ENCODE peak calls at places on chromosomes 6 and 20, in six cellular contexts. G is tibial nerve; A is suprapubic skin; D is right cardiac atrium; C is stomach; Q is CD4-positive, alpha-beta memory T cell. U is an unnamed sample. For H3K4me1, the result is how much of the 10 kb centered on the place peaks cover.

GRCh38 chr20:621115-621756 is 11.1 kb upstream of the TCF15 start:
- DNase-seq in Q (no peak), A (no peak), G (no peak), C (no peak), D (no peak), U (no peak)

GRCh38 chr20:7980332-7981046 is 39.1 kb downstream of the TMX4 start:
- DNase-seq in D (no peak), Q (peak), C (no peak), A (no peak), G (no peak), U (no peak)

GRCh38 chr6:146526192-146526591 is 17.4 kb upstream of the RAB32 start:
- DNase-seq in C (no peak), A (no peak), Q (no peak), G (no peak), D (no peak), U (no peak)

GRCh38 chr20:2840138-2840966 is at the start of the genes PCED1A and VPS16:
- DNase-seq in D (peak), A (peak), G (peak), C (peak), Q (peak), U (peak)

GRCh38 chr20:24870876-24871275 is 78.2 kb upstream of the CST7 start:
- DNase-seq in G (no peak), A (no peak), C (no peak), Q (no peak), D (no peak), U (no peak)

GRCh38 chr6:74585779-74586178 is 620.1 kb downstream of the COL12A1 start:
- DNase-seq in C (no peak), A (no peak), D (no peak), Q (no peak), G (no peak), U (no peak)

GRCh38 chr20:11103866-11104265 is 430.1 kb upstream of the JAG1 start:
- DNase-seq in C (no peak), G (no peak), D (no peak), Q (no peak), A (no peak), U (no peak)

GRCh38 chr6:5215799-5216198 is 45.0 kb downstream of the LYRM4 start:
- DNase-seq in G (no peak), C (no peak), D (no peak), Q (no peak), A (no peak), U (peak)

GRCh38 chr6:133337312-133337711 is 96.2 kb downstream of the EYA4 start:
- DNase-seq in A (no peak), C (no peak), D (no peak), G (no peak), Q (no peak), U (no peak)

GRCh38 chr20:6026051-6026450 is 27.8 kb downstream of the LRRN4 start:
- DNase-seq in G (no peak), D (no peak), C (no peak), Q (no peak), A (no peak), U (no peak)

GRCh38 chr20:23680151-23680550 is 8.7 kb downstream of the CST4 start:
- DNase-seq in D (peak), G (no peak), Q (no peak), A (no peak), C (no peak), U (no peak)

GRCh38 chr20:10172998-10173655 is 45.5 kb upstream of the SNAP25 start:
- DNase-seq in A (no peak), C (no peak), G (no peak), Q (no peak), D (no peak), U (no peak)

GRCh38 chr6:101232946-101233345 is 160.6 kb upstream of the GRIK2 start:
- DNase-seq in C (no peak), Q (no peak), G (no peak), A (no peak), D (no peak), U (no peak)

GRCh38 chr20:41631826-41632225 is 13.6 kb upstream of the CHD6 start:
- DNase-seq in A (no peak), G (peak), Q (no peak), C (no peak), D (peak), U (no peak)

GRCh38 chr6:42104095-42104806 is 38.2 kb downstream of the C6orf132 start:
- DNase-seq in G (peak), C (peak), A (no peak), D (peak), Q (peak), U (peak)

GRCh38 chr6:125868252-125868651 is 77.5 kb downstream of the NCOA7 start:
- DNase-seq in Q (no peak), A (no peak), C (no peak), G (no peak), D (no peak), U (no peak)

GRCh38 chr6:40585661-40586269 is 1.4 kb downstream of the LRFN2 start:
- DNase-seq in G (no peak), A (no peak), C (no peak), D (no peak), Q (no peak), U (no peak)

GRCh38 chr20:61718361-61718760 is 347.3 kb downstream of the TAF4 start:
- DNase-seq in C (no peak), A (no peak), G (no peak), Q (no peak), D (no peak), U (no peak)

GRCh38 chr6:13813621-13814175 is 659 bp downstream of the MCUR1 start:
- DNase-seq in C (peak), Q (no peak), A (peak), D (peak), G (peak), U (peak)

GRCh38 chr6:77143659-77144447 is 319.4 kb downstream of the HTR1B start:
- DNase-seq in D (no peak), A (no peak), Q (no peak), G (no peak), C (no peak), U (no peak)

GRCh38 chr6:130981409-130981808 is 81.6 kb downstream of the EPB41L2 start:
- DNase-seq in A (no peak), C (no peak), D (no peak), Q (no peak), G (no peak), U (no peak)

GRCh38 chr6:136169356-136169755 is 80.8 kb downstream of the MTFR2 start:
- DNase-seq in Q (no peak), G (no peak), D (no peak), C (no peak), A (no peak), U (no peak)

GRCh38 chr20:3204124-3204794 is at the start of gene DDRGK1:
- DNase-seq in A (peak), D (peak), G (peak), C (peak), Q (peak), U (peak)

GRCh38 chr6:137487947-137488735 is 6.1 kb downstream of the OLIG3 start:
- DNase-seq in G (no peak), C (no peak), A (no peak), Q (no peak), D (no peak), U (no peak)

GRCh38 chr6:95923518-95923917 is 92.3 kb upstream of the FUT9 start:
- DNase-seq in G (peak), Q (no peak), C (peak), A (no peak), D (no peak), U (no peak)

DNA sequence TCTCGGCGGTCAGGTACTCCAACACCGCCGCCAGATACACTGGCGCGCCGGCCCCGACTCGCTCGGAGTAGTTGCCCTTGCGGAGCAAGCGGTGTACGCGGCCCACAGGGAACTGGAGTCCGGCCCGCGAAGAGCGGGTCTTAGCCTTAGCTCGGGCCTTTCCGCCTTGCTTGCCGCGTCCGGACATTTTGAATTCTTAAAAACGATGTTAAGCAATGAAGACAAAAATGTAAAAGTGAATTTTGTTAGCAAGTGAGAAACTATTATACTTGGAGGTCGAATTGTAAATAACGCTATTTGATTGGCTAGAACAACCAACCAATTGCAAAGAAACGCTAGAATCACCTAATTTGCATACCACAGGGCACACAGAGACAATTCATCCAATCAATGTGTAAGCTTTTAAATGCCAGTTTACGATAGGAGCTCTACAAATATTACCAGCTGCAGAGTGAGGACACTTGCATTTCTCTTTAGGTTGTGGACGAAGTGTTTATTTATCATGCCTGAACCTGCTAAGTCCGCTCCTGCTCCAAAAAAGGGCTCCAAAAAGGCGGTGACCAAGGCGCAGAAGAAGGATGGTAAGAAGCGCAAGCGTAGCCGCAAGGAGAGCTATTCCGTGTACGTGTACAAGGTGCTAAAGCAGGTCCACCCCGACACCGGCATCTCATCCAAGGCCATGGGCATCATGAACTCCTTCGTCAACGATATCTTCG is 112.0 kb downstream of the HFE start:
- DNase-seq in C (peak), A (peak), D (peak), G (peak), Q (peak), U (peak)
- H3K4me3 ChIP-seq in C (peak), A (peak), D (peak), G (peak), Q (peak), U (peak)

GRCh38 chr6:15335916-15336315 is 90.0 kb downstream of the JARID2 start:
- DNase-seq in G (no peak), Q (no peak), A (no peak), D (no peak), C (no peak), U (no peak)
- H3K4me1 ChIP-seq in G (under half), Q (half or more), A (under half), D (under half), C (under half), U (under half)

GRCh38 chr6:129263117-129263516 is 380.2 kb downstream of the LAMA2 start:
- DNase-seq in A (no peak), C (no peak), Q (no peak), D (no peak), G (no peak), U (no peak)
- H3K4me3 ChIP-seq in A (no peak), C (no peak), Q (no peak), D (no peak), G (no peak), U (no peak)

DNA sequence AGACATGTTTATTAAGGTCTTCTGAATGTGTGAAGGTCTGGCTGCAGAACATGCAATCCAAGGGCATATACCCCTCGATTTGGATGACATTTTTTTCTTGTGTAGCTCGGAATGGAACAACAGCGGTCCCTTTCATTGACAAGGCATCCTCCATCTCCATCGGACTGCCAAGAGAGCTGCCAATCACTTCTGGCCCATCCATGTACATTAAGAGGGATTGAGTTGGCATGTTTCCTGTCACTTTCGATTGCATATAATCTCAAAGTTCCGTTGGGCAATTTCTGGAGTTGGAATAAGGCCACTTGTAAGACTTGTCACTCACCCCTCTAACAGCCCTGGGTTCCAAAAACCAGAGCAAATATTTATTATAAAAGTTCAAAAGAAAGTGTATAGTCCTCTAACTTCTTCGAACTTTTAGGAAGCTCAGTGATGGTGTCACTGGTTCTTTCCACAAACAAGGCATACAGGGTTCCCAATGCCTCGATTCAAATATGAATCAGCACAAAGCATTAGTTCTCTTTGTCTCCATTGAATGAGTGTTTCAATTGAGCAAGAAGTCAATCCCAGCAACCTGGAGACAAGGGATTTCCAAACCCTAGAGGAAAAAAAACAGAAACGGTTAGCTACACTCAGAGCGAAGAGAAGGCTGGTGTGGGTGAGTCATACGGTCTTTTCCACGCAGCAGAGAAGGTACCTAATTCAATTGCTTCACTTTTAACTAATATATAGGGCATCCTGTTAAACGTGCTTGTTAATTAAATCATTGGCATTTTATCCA is 10.9 kb downstream of the ZNF217 start:
- DNase-seq in A (peak), G (no peak), Q (no peak), D (peak), C (peak), U (no peak)
- H3K4me1 ChIP-seq in A (half or more), G (half or more), Q (half or more), D (under half), C (half or more), U (half or more)

GRCh38 chr20:43515628-43516027 is 8.1 kb downstream of the L3MBTL1 start:
- DNase-seq in D (no peak), A (no peak), Q (no peak), G (no peak), C (no peak), U (no peak)
- H3K4me3 ChIP-seq in D (no peak), A (no peak), Q (no peak), G (no peak), C (no peak), U (no peak)

DNA sequence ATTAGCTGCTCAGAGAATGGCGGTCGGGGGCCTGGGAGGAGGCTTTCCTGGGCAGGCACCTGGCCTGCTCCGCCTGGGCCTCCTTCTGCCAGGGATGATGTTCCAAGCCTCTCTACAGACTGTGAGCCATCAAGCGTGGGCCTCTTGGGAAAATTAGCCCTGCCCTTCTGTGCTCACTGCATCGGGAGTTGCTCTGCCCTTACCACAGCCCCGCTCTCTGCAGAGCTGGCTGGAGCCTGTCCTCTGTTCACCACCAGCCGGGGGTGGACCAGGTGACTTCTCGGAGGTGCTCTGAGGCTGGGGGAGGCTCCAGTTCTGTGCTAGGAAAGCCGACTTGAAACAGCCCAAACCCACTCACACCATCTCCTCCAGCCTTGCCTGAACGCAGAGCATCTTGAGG is 24.2 kb downstream of the MDGA1 start:
- DNase-seq in D (no peak), C (no peak), A (no peak), G (no peak), Q (no peak), U (no peak)
- H3K4me1 ChIP-seq in D (under half), C (under half), A (under half), G (under half), Q (under half), U (under half)

DNA sequence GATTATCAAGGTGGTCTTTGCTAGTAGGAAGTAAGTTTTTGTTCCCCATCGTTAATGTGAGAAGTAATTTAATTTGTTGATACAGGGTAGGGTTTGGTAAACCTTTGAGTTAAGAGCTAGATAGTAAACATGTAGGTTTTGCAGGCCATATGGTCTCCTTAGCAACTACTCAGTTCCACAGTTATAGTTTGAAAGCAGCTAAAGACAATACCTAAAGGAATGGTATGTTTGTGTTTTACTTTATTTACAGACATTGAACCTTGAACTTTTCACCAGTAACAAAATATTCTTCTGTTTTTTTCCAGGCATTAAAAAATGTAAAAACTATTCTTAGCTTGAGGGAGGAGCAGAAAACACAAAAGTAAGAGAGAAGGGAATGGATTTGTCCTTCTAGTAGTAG is 1.7 kb downstream of the CAP2 start:
- DNase-seq in C (no peak), D (no peak), A (no peak), G (no peak), Q (no peak), U (no peak)
- H3K4me3 ChIP-seq in C (no peak), D (peak), A (no peak), G (no peak), Q (no peak), U (no peak)

GRCh38 chr6:53042112-53042511 is 23.1 kb upstream of the FBXO9 start:
- DNase-seq in D (no peak), C (no peak), Q (no peak), G (no peak), A (no peak), U (no peak)

GRCh38 chr6:53043626-53044025 is 21.6 kb upstream of the FBXO9 start:
- DNase-seq in A (no peak), D (no peak), G (no peak), C (no peak), Q (no peak), U (no peak)

GRCh38 chr6:53046274-53046673 is 18.9 kb upstream of the FBXO9 start:
- DNase-seq in D (no peak), A (no peak), Q (no peak), C (no peak), G (no peak), U (no peak)

GRCh38 chr6:53044071-53044470 is 21.1 kb upstream of the FBXO9 start:
- DNase-seq in A (no peak), D (no peak), C (no peak), Q (no peak), G (no peak), U (no peak)

DNA sequence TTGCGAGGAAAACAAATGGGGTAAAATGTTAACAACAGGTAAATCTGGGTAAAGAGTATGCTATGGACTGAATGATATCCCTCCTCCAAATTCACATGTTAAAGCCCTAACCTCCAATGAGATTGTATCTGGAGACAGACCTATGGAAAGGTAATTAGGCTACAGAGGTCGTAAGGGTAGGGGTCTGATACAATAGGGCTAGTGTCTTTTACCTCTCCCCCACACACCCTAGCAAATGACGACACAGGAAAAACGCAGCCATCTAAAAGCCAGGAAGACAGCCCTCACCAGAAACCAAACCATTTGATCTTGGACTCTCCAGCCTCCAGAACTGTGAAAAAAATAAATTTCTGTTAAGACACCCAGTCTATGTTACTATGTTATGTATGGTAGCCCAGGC is 20.6 kb upstream of the FBXO9 start:
- DNase-seq in C (no peak), D (no peak), Q (no peak), A (no peak), G (no peak), U (no peak)
- H3K4me1 ChIP-seq in C (under half), D (under half), Q (under half), A (under half), G (half or more), U (under half)

GRCh38 chr6:11538799-11539468 is 1.4 kb downstream of the TMEM170B start:
- DNase-seq in C (no peak), G (no peak), Q (no peak), A (no peak), D (no peak), U (no peak)
- H3K4me3 ChIP-seq in C (peak), G (peak), Q (peak), A (peak), D (peak), U (peak)